ENCODE peak calls at places on chromosomes 5 and 9, in ten cellular contexts. U, O, R, V, F, E, X, J, I and D are unnamed samples.

GRCh38 chr9:128823903-128824406 is 5.6 kb downstream of the SPOUT1 start:
- DNase-seq in U (no peak), O (no peak), R (no peak), V (no peak), F (no peak), E (no peak), X (no peak), J (no peak), I (no peak), D (no peak)

GRCh38 chr5:75342836-75343235 is 5.8 kb downstream of the HMGCR start:
- DNase-seq in U (peak), O (no peak), R (no peak), V (no peak), F (no peak), E (no peak), X (no peak), J (no peak), I (no peak), D (no peak)

GRCh38 chr9:108622467-108622866 is 233.3 kb downstream of the ACTL7B start:
- DNase-seq in U (peak), O (no peak), R (no peak), V (no peak), F (no peak), E (no peak), X (no peak), J (no peak), I (no peak), D (no peak)

GRCh38 chr9:112015736-112016135 is 119.1 kb downstream of the UGCG start:
- DNase-seq in U (no peak), O (no peak), R (no peak), V (no peak), F (no peak), E (no peak), X (no peak), J (no peak), I (no peak), D (no peak)

GRCh38 chr9:31587176-31587575 is 797.3 kb upstream of the ACO1 start:
- DNase-seq in U (no peak), O (no peak), R (no peak), V (no peak), F (no peak), E (no peak), X (no peak), J (peak), I (no peak), D (no peak)

GRCh38 chr5:170491479-170491878 is 12.3 kb upstream of the KCNIP1 start:
- DNase-seq in U (peak), O (no peak), R (no peak), V (no peak), F (no peak), E (peak), X (no peak), J (no peak), I (no peak), D (no peak)

GRCh38 chr5:41256400-41256799 is 43.1 kb upstream of the C6 start:
- DNase-seq in U (no peak), O (no peak), R (no peak), V (no peak), F (no peak), E (no peak), X (no peak), J (no peak), I (no peak), D (no peak)

GRCh38 chr5:137470111-137470920 is 28.8 kb downstream of the SPOCK1 start:
- DNase-seq in U (peak), O (no peak), R (no peak), V (no peak), F (no peak), E (peak), X (no peak), J (no peak), I (no peak), D (no peak)

GRCh38 chr9:107983191-107983603 is 493.6 kb upstream of the KLF4 start:
- DNase-seq in U (peak), O (no peak), R (no peak), V (no peak), F (no peak), E (no peak), X (no peak), J (no peak), I (no peak), D (no peak)

GRCh38 chr9:7785813-7786212 is 13.8 kb downstream of the DMAC1 start:
- DNase-seq in U (no peak), O (no peak), R (no peak), V (no peak), F (no peak), E (no peak), X (no peak), J (no peak), I (no peak), D (no peak)